ENCODE peak calls at places on chromosomes 2 and 18, in seven cellular contexts. U, T, E, P, L, Z and J are unnamed samples.

GRCh38 chr2:96208144-96209010 is at the start of gene STARD7:
- DNase-seq in L (peak; percentile 97), Z (peak; percentile 98), P (peak; percentile 93), U (peak; percentile 98), T (peak; percentile 97), E (peak; percentile 99), J (peak; percentile 97)

GRCh38 chr2:165015052-165015642 is 59.8 kb upstream of the SLC38A11 start:
- DNase-seq in P (no peak), U (peak; percentile 65), L (peak; percentile 68), T (peak; percentile 65), E (peak; percentile 66), Z (peak; percentile 73), J (peak; percentile 59)

GRCh38 chr2:6855860-6856547 is 9.7 kb downstream of the CMPK2 start:
- DNase-seq in L (peak; percentile 45), Z (peak; percentile 65), U (no peak), T (no peak), P (no peak), E (no peak), J (no peak)

GRCh38 chr2:168758970-168759820 is 43.2 kb upstream of the NOSTRIN start:
- DNase-seq in Z (peak; percentile 6), U (no peak), P (no peak), E (peak; percentile 66), L (peak; percentile 65), T (peak; percentile 9), J (peak; percentile 59)

GRCh38 chr2:109644571-109645275 is 30.6 kb downstream of the SOWAHC start:
- DNase-seq in U (peak; percentile 45), L (peak; percentile 45), P (no peak), E (peak; percentile 85), Z (peak; percentile 81), T (no peak), J (no peak)

GRCh38 chr18:59267511-59268126 is 5.6 kb downstream of the RAX start:
- DNase-seq in T (no peak), U (peak; percentile 58), Z (no peak), L (no peak), E (peak; percentile 54), P (no peak), J (no peak)

GRCh38 chr2:102048465-102048864 is 56.7 kb downstream of the IL1R2 start:
- DNase-seq in Z (no peak), U (no peak), T (no peak), P (no peak), E (no peak), L (peak; percentile 89), J (peak; percentile 73)

GRCh38 chr2:134138115-134138514 is 115.8 kb upstream of the MGAT5 start:
- DNase-seq in P (no peak), T (no peak), Z (no peak), E (no peak), U (no peak), L (no peak), J (peak; percentile 45)

GRCh38 chr18:79856119-79857080 is 58.7 kb downstream of the KCNG2 start:
- DNase-seq in U (peak; percentile 80), T (peak; percentile 46), E (peak; percentile 92), L (peak; percentile 26), Z (no peak), P (peak; percentile 27), J (peak; percentile 25)

GRCh38 chr2:240932001-240932723 is 26.0 kb downstream of the CROCC2 start:
- DNase-seq in Z (no peak), E (no peak), T (no peak), L (no peak), P (no peak), U (peak; percentile 24), J (no peak)

GRCh38 chr2:161115205-161115604 is 45.0 kb upstream of the TANK start:
- DNase-seq in L (no peak), U (no peak), Z (no peak), P (no peak), E (no peak), T (no peak), J (no peak)

GRCh38 chr18:23207191-23207955 is 72.1 kb downstream of the CABLES1 start:
- DNase-seq in U (peak; percentile 45), E (peak; percentile 70), L (no peak), P (no peak), Z (no peak), T (no peak), J (peak; percentile 68)

GRCh38 chr2:192669505-192670082 is 474.9 kb upstream of the TMEFF2 start:
- DNase-seq in T (no peak), L (no peak), E (no peak), Z (no peak), P (no peak), U (no peak), J (no peak)

GRCh38 chr2:188522517-188522916 is 230.8 kb downstream of the GULP1 start:
- DNase-seq in E (no peak), P (no peak), L (no peak), U (no peak), Z (no peak), T (no peak), J (peak; percentile 10)

GRCh38 chr18:74613390-74613789 is 15.7 kb downstream of the ZNF407 start:
- DNase-seq in L (no peak), U (no peak), Z (no peak), T (no peak), E (no peak), P (no peak), J (no peak)

GRCh38 chr18:32909798-32910561 is 137.2 kb upstream of the KLHL14 start:
- DNase-seq in T (no peak), Z (no peak), U (no peak), L (no peak), E (no peak), P (no peak), J (no peak)

GRCh38 chr18:49612515-49613033 is 50.7 kb downstream of the LIPG start:
- DNase-seq in T (no peak), U (peak; percentile 78), P (no peak), L (no peak), E (peak; percentile 80), Z (no peak), J (no peak)

GRCh38 chr2:175576875-175577274 is 395.4 kb upstream of the ATP5MC3 start:
- DNase-seq in T (no peak), U (no peak), Z (no peak), E (no peak), P (no peak), L (no peak), J (no peak)
- H2BK120ac ChIP-seq in T (no peak overlapping the region), U (no peak overlapping the region), Z (no peak overlapping the region), E (no peak overlapping the region), P (no peak overlapping the region), L (no peak overlapping the region), J (no peak overlapping the region)

DNA sequence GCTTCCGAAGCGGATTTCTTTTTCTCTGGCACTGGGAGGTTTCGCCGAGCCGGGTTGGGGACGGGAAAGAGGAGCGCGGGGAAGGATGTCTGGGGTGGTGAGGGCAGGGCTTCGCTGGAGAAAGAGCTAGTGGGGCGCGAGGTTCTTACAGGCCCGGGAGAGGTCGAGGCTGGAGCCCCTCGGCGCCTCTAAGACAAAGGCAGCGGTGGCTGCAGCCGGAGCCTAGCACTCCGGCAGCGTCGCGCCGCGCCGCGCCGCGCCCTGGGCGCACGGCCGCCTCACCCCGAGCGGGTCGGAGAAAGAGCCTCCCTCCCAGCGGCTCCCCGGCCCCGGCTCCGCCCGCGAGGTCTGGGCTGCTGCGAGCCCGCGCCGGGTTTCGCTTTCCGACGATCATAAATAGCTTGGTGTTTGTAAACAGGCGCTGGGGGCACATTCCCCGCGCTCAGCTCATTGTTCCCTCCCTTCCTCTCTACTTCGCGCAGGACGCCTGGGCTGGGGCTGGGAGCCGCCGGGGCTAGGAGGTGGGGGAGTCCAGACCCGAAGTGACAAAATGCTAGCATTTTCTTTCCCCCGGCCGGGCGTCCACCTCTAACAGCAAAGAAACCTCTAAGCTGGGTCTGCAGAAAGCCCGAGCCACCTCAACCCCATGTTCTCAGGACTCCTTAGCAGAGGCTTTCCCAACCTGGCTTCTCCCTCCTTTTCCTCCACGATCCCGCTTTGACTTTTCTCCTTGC is 813 bp upstream of the MEIS1 start:
- DNase-seq in P (no peak), U (peak; percentile 63), L (peak; percentile 92), Z (peak; percentile 82), T (no peak), E (peak; percentile 85), J (peak; percentile 76)
- H2BK120ac ChIP-seq in P (peak overlapping the region; percentile 25), U (no peak overlapping the region), L (peak overlapping the region; percentile 94), Z (peak overlapping the region; percentile 94), T (peak overlapping the region; percentile 76), E (peak overlapping the region; percentile 83), J (peak overlapping the region; percentile 73)

DNA sequence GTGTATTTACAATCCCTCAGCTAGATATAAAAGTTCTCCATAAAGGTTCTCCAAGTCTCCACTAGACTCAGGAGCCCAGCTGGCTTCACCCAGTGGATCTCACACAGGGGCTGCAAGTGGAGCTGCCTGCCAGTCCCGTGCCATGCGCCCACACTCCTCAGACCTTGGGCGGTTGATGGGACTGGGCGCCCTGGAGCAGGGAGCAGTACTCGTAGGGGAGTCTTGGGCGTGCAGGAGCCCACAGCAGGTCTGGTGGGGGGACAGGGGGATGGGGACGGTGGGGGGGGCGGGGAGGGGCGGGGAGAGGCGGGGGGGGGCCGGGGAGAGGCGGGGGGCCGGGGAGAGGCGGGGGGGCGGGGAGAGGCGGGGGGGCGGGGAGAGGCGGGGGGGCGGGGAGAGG is 54.7 kb upstream of the RND3 start:
- DNase-seq in P (no peak), E (no peak), Z (no peak), U (no peak), L (no peak), T (no peak), J (no peak)
- H2BK120ac ChIP-seq in P (no peak overlapping the region), E (no peak overlapping the region), Z (no peak overlapping the region), U (no peak overlapping the region), L (no peak overlapping the region), T (no peak overlapping the region), J (no peak overlapping the region)

DNA sequence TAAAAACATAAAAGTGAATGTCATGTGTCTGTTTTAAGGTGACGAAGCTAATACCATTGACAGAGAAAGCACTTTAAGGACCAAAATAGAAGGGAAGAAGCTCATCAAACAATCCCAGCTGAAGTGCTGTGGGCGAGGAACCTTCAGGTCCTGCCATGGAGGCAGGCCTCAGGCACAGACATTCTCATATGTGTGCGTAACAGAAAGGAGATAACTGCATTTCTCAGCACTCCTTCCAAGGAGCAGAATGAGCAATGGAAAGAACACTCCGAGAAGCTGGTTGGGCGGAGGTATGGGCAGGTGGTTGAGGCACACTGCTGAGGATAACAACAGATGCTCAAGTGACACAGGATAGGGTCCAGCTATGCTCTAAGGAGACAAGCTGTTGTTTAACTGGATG is 42.4 kb downstream of the PKDCC start:
- DNase-seq in Z (peak; percentile 92), L (no peak), U (no peak), E (no peak), T (no peak), P (no peak), J (no peak)
- H2BK120ac ChIP-seq in Z (no peak overlapping the region), L (no peak overlapping the region), U (no peak overlapping the region), E (no peak overlapping the region), T (no peak overlapping the region), P (no peak overlapping the region), J (no peak overlapping the region)

DNA sequence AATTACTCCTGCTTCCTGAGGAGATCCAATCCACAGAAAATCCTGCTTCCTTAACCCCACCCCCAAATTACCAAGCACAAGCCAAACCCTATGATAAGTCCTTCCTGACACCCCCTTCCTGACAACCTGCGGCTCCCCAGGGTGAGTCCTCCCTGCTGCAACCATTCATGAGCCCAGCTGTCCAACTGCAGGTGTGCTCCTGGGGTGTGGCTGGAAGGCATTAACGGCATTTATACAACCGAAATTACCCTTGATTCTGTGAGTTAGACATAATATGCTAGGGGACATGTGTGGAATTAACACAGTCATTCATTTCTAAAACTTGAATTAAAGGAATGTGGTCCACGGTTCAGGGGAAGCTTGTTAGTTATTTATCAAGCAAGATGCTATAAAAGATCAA is 119.0 kb upstream of the ALKAL2 start:
- DNase-seq in T (no peak), Z (no peak), E (no peak), P (no peak), L (no peak), U (peak; percentile 4), J (no peak)
- H2BK120ac ChIP-seq in T (no peak overlapping the region), Z (no peak overlapping the region), E (no peak overlapping the region), P (no peak overlapping the region), L (no peak overlapping the region), U (no peak overlapping the region), J (no peak overlapping the region)

GRCh38 chr2:129273266-129274037 is 706.0 kb upstream of the RAB6C start:
- DNase-seq in Z (no peak), U (no peak), L (no peak), E (no peak), P (no peak), T (no peak), J (no peak)
- H2BK120ac ChIP-seq in Z (no peak overlapping the region), U (no peak overlapping the region), L (no peak overlapping the region), E (no peak overlapping the region), P (no peak overlapping the region), T (no peak overlapping the region), J (no peak overlapping the region)